ENCODE peak calls at places on chromosomes 2 and 18, in four cellular contexts. E is NCI-H2171 treated with DMSO at 0.1 percent for 48 hours; U is activated CD4-positive, alpha-beta T cell treated with anti-CD3 and anti-CD28 coated beads, Interleukin-2, amount 50 U/mL, for 4 hours; D is stimulated activated CD4-positive, alpha-beta T cell treated with anti-CD3 and anti-CD28 coated beads, TNF-alpha, amount 100 ng/mL, for 24 hours. Z is an unnamed sample.

GRCh38 chr2:88669371-88670214 is 21.9 kb upstream of the RPIA start:
- DNase-seq in E (peak; percentile 10), U (peak; percentile 10), D (peak; percentile 2), Z (no peak)

GRCh38 chr18:23071285-23071684 is 64.0 kb upstream of the CABLES1 start:
- DNase-seq in E (no peak), U (peak; percentile 62), D (peak; percentile 66), Z (peak; percentile 51)

GRCh38 chr2:168545439-168546082 is 89.5 kb downstream of the CERS6 start:
- DNase-seq in E (no peak), U (no peak), D (no peak), Z (no peak)

GRCh38 chr2:219643788-219644398 is 16.5 kb downstream of the SLC4A3 start:
- DNase-seq in E (no peak), U (no peak), D (no peak), Z (no peak)

GRCh38 chr18:37422116-37422515 is 143.5 kb downstream of the CELF4 start:
- DNase-seq in E (no peak), U (no peak), D (no peak), Z (no peak)

GRCh38 chr2:166632616-166633015 is 138.6 kb upstream of the SCN7A start:
- DNase-seq in E (no peak), U (no peak), D (no peak), Z (no peak)

GRCh38 chr2:124953921-124954320 is 928.8 kb downstream of the CNTNAP5 start:
- DNase-seq in E (no peak), U (no peak), D (no peak), Z (no peak)

GRCh38 chr18:58045265-58046086 is 1.4 kb downstream of the NEDD4L start:
- DNase-seq in E (peak; percentile 90), U (peak; percentile 37), D (peak; percentile 28), Z (no peak)

GRCh38 chr2:190344275-190344827 is 962 bp downstream of the INPP1 start:
- DNase-seq in E (no peak), U (no peak), D (no peak), Z (no peak)

GRCh38 chr2:43623052-43623451 is 14.0 kb upstream of the PLEKHH2 start:
- DNase-seq in E (no peak), U (no peak), D (no peak), Z (no peak)

GRCh38 chr2:96146151-96146880 is 1.1 kb upstream of the DUSP2 start:
- DNase-seq in E (no peak), U (peak; percentile 87), D (peak; percentile 91), Z (peak; percentile 83)

GRCh38 chr2:205768815-205769493 is 86.7 kb downstream of the NRP2 start:
- DNase-seq in E (no peak), U (no peak), D (no peak), Z (no peak)

GRCh38 chr18:71799016-71799673 is 745.0 kb downstream of the CBLN2 start:
- DNase-seq in E (no peak), U (no peak), D (no peak), Z (no peak)

GRCh38 chr18:26555804-26556553 is 7.6 kb upstream of the KCTD1 start:
- DNase-seq in E (no peak), U (no peak), D (no peak), Z (no peak)

GRCh38 chr2:233705911-233706506 is 6.7 kb upstream of the UGT1A5 start:
- DNase-seq in E (no peak), U (no peak), D (no peak), Z (no peak)

GRCh38 chr18:2846638-2847340 is at the start of gene EMILIN2:
- DNase-seq in E (no peak), U (peak; percentile 39), D (peak; percentile 56), Z (peak; percentile 21)

GRCh38 chr2:194343167-194343566 is 1313.9 kb upstream of the SLC39A10 start:
- DNase-seq in E (peak; percentile 94), U (no peak), D (no peak), Z (no peak)

GRCh38 chr2:24883946-24884345 is 36.1 kb downstream of the ADCY3 start:
- DNase-seq in E (peak; percentile 89), U (no peak), D (no peak), Z (no peak)

GRCh38 chr2:239213420-239214101 is 187.3 kb downstream of the HDAC4 start:
- DNase-seq in E (no peak), U (no peak), D (no peak), Z (no peak)

GRCh38 chr18:74682998-74683311 is 85.3 kb downstream of the ZNF407 start:
- DNase-seq in E (no peak), U (no peak), D (no peak), Z (no peak)

GRCh38 chr2:222037211-222037610 is 261.6 kb downstream of the PAX3 start:
- DNase-seq in E (no peak), U (no peak), D (no peak), Z (no peak)

GRCh38 chr18:56235061-56235772 is 403.2 kb downstream of the TXNL1 start:
- DNase-seq in E (no peak), U (no peak), D (no peak), Z (no peak)

GRCh38 chr2:206480620-206481019 is 37.3 kb downstream of the ADAM23 start:
- DNase-seq in E (no peak), U (no peak), D (no peak), Z (no peak)

GRCh38 chr2:54402350-54402749 is 53.8 kb upstream of the SPTBN1 start:
- DNase-seq in E (no peak), U (no peak), D (no peak), Z (no peak)

GRCh38 chr2:134924912-134925311 is 6.3 kb downstream of the CCNT2 start:
- DNase-seq in E (no peak), U (no peak), D (no peak), Z (no peak)

GRCh38 chr18:42931501-42931900 is 184.0 kb downstream of the RIT2 start:
- DNase-seq in E (no peak), U (no peak), D (no peak), Z (no peak)

GRCh38 chr2:234764378-234764777 is 187.4 kb upstream of the SH3BP4 start:
- DNase-seq in E (no peak), U (no peak), D (no peak), Z (no peak)

GRCh38 chr2:98487101-98487805 is 42.6 kb downstream of the INPP4A start:
- DNase-seq in E (no peak), U (no peak), D (no peak), Z (no peak)

GRCh38 chr2:201820385-201821007 is 14.2 kb downstream of the CDK15 start:
- DNase-seq in E (peak; percentile 97), U (no peak), D (no peak), Z (no peak)